ENCODE peak calls at places on chromosomes 5 and 9, in six cellular contexts. B is HFFc6; G is upper lobe of right lung; E is NCI-H2171 treated with DMSO at 0.1 percent for 48 hours; O is HEK293T; H is CD8-positive, alpha-beta memory T cell. P is an unnamed sample.

GRCh38 chr9:19651681-19652080 is 137.2 kb downstream of the SLC24A2 start:
- DNase-seq in B (no peak), G (no peak), E (no peak), O (no peak), H (no peak), P (no peak)

GRCh38 chr5:157273131-157273556 is 7.2 kb downstream of the CYFIP2 start:
- DNase-seq in B (no peak), G (no peak), E (peak), O (no peak), H (no peak), P (no peak)

GRCh38 chr9:81032030-81032572 is 657.2 kb downstream of the TLE1 start:
- DNase-seq in B (peak), G (no peak), E (no peak), O (no peak), H (no peak), P (no peak)

GRCh38 chr9:127825319-127826051 is 22.8 kb downstream of the FPGS start:
- DNase-seq in B (no peak), G (peak), E (no peak), O (peak), H (no peak), P (peak)

GRCh38 chr9:132160802-132161742 is 786 bp upstream of the NTNG2 start:
- DNase-seq in B (peak), G (no peak), E (peak), O (peak), H (peak), P (peak)

GRCh38 chr9:90025816-90026215 is 421.0 kb downstream of the GADD45G start:
- DNase-seq in B (no peak), G (no peak), E (no peak), O (no peak), H (no peak), P (peak)

GRCh38 chr5:94562327-94562971 is 56.0 kb downstream of the KIAA0825 start:
- DNase-seq in B (no peak), G (no peak), E (no peak), O (no peak), H (no peak), P (no peak)

GRCh38 chr9:136054146-136054545 is 40.9 kb downstream of the NACC2 start:
- DNase-seq in B (no peak), G (peak), E (no peak), O (no peak), H (no peak), P (no peak)

GRCh38 chr5:114473541-114473940 is 111.7 kb downstream of the KCNN2 start:
- DNase-seq in B (no peak), G (no peak), E (no peak), O (no peak), H (no peak), P (no peak)

GRCh38 chr9:89888677-89889076 is 283.9 kb downstream of the GADD45G start:
- DNase-seq in B (no peak), G (peak), E (no peak), O (no peak), H (no peak), P (no peak)

GRCh38 chr5:10354048-10354872 is 765 bp downstream of the MARCHF6 start:
- DNase-seq in B (no peak), G (peak), E (peak), O (peak), H (peak), P (peak)

GRCh38 chr5:39411051-39411450 is 13.7 kb downstream of the DAB2 start:
- DNase-seq in B (peak), G (no peak), E (no peak), O (no peak), H (no peak), P (no peak)

GRCh38 chr9:10678010-10678409 is 65.2 kb upstream of the PTPRD start:
- DNase-seq in B (no peak), G (no peak), E (no peak), O (no peak), H (no peak), P (no peak)

GRCh38 chr9:22052376-22052945 is 43.4 kb upstream of the CDKN2B start:
- DNase-seq in B (peak), G (no peak), E (no peak), O (no peak), H (peak), P (no peak)

GRCh38 chr5:107306597-107306996 is 364.1 kb downstream of the EFNA5 start:
- DNase-seq in B (no peak), G (no peak), E (no peak), O (no peak), H (no peak), P (no peak)

GRCh38 chr5:154646841-154647759 is 108.1 kb upstream of the LARP1 start:
- DNase-seq in B (no peak), G (peak), E (no peak), O (no peak), H (peak), P (peak)

GRCh38 chr5:168740821-168741213 is 161.6 kb upstream of the PANK3 start:
- DNase-seq in B (no peak), G (no peak), E (no peak), O (no peak), H (no peak), P (no peak)

GRCh38 chr5:98461485-98461884 is 312.0 kb upstream of the RGMB start:
- DNase-seq in B (no peak), G (no peak), E (no peak), O (no peak), H (no peak), P (no peak)

GRCh38 chr9:114216081-114216480 is 60.7 kb downstream of the COL27A1 start:
- DNase-seq in B (peak), G (no peak), E (no peak), O (peak), H (no peak), P (no peak)